ENCODE peak calls at places on chromosomes 6 and 20, in ten cellular contexts. Q is mucosa of descending colon, N is mammary epithelial cell, Z is AG09319, T is GM13976, G is coronary artery, M is neural crest cell, D is endodermal cell, P is BJ, A is foreskin fibroblast. R is an unnamed sample.

GRCh38 chr20:44650777-44651493 is 564 bp downstream of the ADA start:
- DNase-seq in Q (peak), N (no peak), Z (no peak), T (no peak), G (no peak), M (no peak), D (no peak), P (no peak), A (no peak), R (no peak)

GRCh38 chr20:50594231-50594590 is 84.0 kb downstream of the PTPN1 start:
- DNase-seq in Q (no peak), N (no peak), Z (no peak), T (no peak), G (no peak), M (no peak), D (no peak), P (no peak), A (peak), R (peak)

GRCh38 chr6:67493682-67494081 is 1141.4 kb upstream of the ADGRB3 start:
- DNase-seq in Q (no peak), N (no peak), Z (no peak), T (no peak), G (no peak), M (no peak), D (no peak), P (no peak), A (no peak), R (no peak)

GRCh38 chr6:117399924-117400323 is 25.8 kb downstream of the ROS1 start:
- DNase-seq in Q (no peak), N (peak), Z (no peak), T (no peak), G (no peak), M (no peak), D (no peak), P (no peak), A (peak), R (peak)

GRCh38 chr20:51042657-51043247 is 19.8 kb upstream of the KCNG1 start:
- DNase-seq in Q (no peak), N (no peak), Z (no peak), T (no peak), G (no peak), M (no peak), D (peak), P (no peak), A (no peak), R (no peak)

GRCh38 chr6:84361372-84362179 is 134.1 kb upstream of the CEP162 start:
- DNase-seq in Q (no peak), N (no peak), Z (no peak), T (no peak), G (no peak), M (no peak), D (no peak), P (no peak), A (peak), R (no peak)

GRCh38 chr6:41344865-41345264 is 9.5 kb downstream of the NCR2 start:
- DNase-seq in Q (no peak), N (no peak), Z (no peak), T (peak), G (no peak), M (no peak), D (no peak), P (no peak), A (no peak), R (no peak)

GRCh38 chr20:41023549-41023948 is 5.1 kb upstream of the TOP1 start:
- DNase-seq in Q (no peak), N (no peak), Z (no peak), T (no peak), G (no peak), M (no peak), D (no peak), P (no peak), A (no peak), R (no peak)

GRCh38 chr6:162942860-162943259 is 215.1 kb downstream of the PACRG start:
- DNase-seq in Q (no peak), N (no peak), Z (no peak), T (no peak), G (no peak), M (no peak), D (no peak), P (peak), A (peak), R (peak)

GRCh38 chr6:113190170-113190569 is 667.0 kb upstream of the MARCKS start:
- DNase-seq in Q (peak), N (no peak), Z (no peak), T (no peak), G (no peak), M (no peak), D (peak), P (no peak), A (no peak), R (peak)

GRCh38 chr6:27161946-27162603 is 85.4 kb upstream of the PRSS16 start:
- DNase-seq in Q (peak), N (peak), Z (no peak), T (peak), G (no peak), M (no peak), D (peak), P (no peak), A (peak), R (peak)

GRCh38 chr6:43436577-43437282 is 9.4 kb downstream of the ABCC10 start:
- DNase-seq in Q (peak), N (peak), Z (peak), T (no peak), G (no peak), M (no peak), D (no peak), P (peak), A (peak), R (peak)

GRCh38 chr6:83008631-83009030 is 57.0 kb downstream of the UBE3D start:
- DNase-seq in Q (no peak), N (no peak), Z (no peak), T (no peak), G (no peak), M (no peak), D (no peak), P (no peak), A (no peak), R (no peak)

GRCh38 chr6:23106951-23107350 is 537.6 kb downstream of the HDGFL1 start:
- DNase-seq in Q (no peak), N (peak), Z (peak), T (no peak), G (no peak), M (no peak), D (no peak), P (peak), A (peak), R (peak)

GRCh38 chr6:3382399-3383279 is 74.2 kb downstream of the SLC22A23 start:
- DNase-seq in Q (no peak), N (peak), Z (no peak), T (no peak), G (no peak), M (no peak), D (no peak), P (no peak), A (peak), R (no peak)

GRCh38 chr6:109172096-109172495 is 76.8 kb downstream of the CEP57L1 start:
- DNase-seq in Q (no peak), N (no peak), Z (no peak), T (no peak), G (no peak), M (no peak), D (no peak), P (no peak), A (peak), R (no peak)

GRCh38 chr6:72363844-72364740 is 257.8 kb upstream of the KCNQ5 start:
- DNase-seq in Q (no peak), N (peak), Z (peak), T (no peak), G (no peak), M (no peak), D (no peak), P (peak), A (peak), R (peak)

GRCh38 chr20:23673209-23673608 is 15.6 kb downstream of the CST4 start:
- DNase-seq in Q (no peak), N (no peak), Z (no peak), T (no peak), G (no peak), M (no peak), D (no peak), P (no peak), A (no peak), R (no peak)

GRCh38 chr20:17610566-17611289 is 40.9 kb downstream of the DSTN start:
- DNase-seq in Q (peak), N (peak), Z (no peak), T (peak), G (peak), M (no peak), D (peak), P (no peak), A (peak), R (peak)

GRCh38 chr6:148846778-148847761 is 100.2 kb downstream of the UST start:
- DNase-seq in Q (no peak), N (no peak), Z (no peak), T (no peak), G (no peak), M (no peak), D (no peak), P (no peak), A (peak), R (peak)

GRCh38 chr20:22371843-22372242 is 212.5 kb downstream of the FOXA2 start:
- DNase-seq in Q (no peak), N (no peak), Z (no peak), T (peak), G (no peak), M (no peak), D (no peak), P (no peak), A (no peak), R (peak)

GRCh38 chr6:5501837-5502236 is 240.5 kb downstream of the FARS2 start:
- DNase-seq in Q (no peak), N (no peak), Z (no peak), T (no peak), G (no peak), M (no peak), D (no peak), P (no peak), A (no peak), R (no peak)

GRCh38 chr6:7805088-7805756 is 79.3 kb downstream of the BMP6 start:
- DNase-seq in Q (no peak), N (no peak), Z (no peak), T (no peak), G (no peak), M (no peak), D (no peak), P (no peak), A (no peak), R (no peak)

GRCh38 chr20:37755665-37756064 is 61.8 kb downstream of the CTNNBL1 start:
- DNase-seq in Q (no peak), N (no peak), Z (no peak), T (no peak), G (no peak), M (no peak), D (no peak), P (no peak), A (peak), R (peak)

GRCh38 chr20:17568972-17569471 is 853 bp upstream of the DSTN start:
- DNase-seq in Q (peak), N (peak), Z (peak), T (peak), G (peak), M (peak), D (peak), P (peak), A (peak), R (peak)

GRCh38 chr6:44201638-44202303 is 15.0 kb upstream of the MYMX start:
- DNase-seq in Q (no peak), N (peak), Z (no peak), T (no peak), G (no peak), M (no peak), D (no peak), P (no peak), A (no peak), R (no peak)

GRCh38 chr6:121615493-121615892 is 180.0 kb downstream of the GJA1 start:
- DNase-seq in Q (no peak), N (no peak), Z (no peak), T (no peak), G (no peak), M (no peak), D (peak), P (no peak), A (no peak), R (peak)
- TF ChIP-seq CTCF in Q (no peak), N (peak), Z (no peak), T (no peak), G (no peak), M (peak), D (peak), P (peak), A (peak), R (peak)

DNA sequence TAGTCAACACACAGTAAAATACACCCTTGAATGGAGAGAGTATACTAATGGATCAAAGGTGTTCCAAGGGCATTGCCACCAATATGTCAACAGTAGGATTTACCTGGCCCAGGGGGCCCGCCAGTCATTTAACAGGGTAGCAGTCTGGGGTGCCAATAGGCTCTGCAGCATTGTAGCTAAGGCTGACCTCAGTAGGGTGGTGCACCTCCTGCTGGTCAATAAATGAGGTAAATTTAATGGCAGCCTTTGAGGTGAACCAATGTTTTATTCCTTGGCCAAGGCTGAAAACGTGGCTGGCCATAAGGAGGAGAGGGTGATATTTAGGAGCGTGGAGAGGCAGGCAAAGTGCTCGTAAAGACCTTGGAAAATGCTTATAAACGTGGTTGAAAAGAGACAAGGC is 147.2 kb downstream of the RPS12 start:
- DNase-seq in Q (no peak), N (no peak), Z (no peak), T (no peak), G (no peak), M (no peak), D (peak), P (no peak), A (no peak), R (no peak)
- TF ChIP-seq CTCF in Q (no peak), N (peak), Z (no peak), T (peak), G (no peak), M (peak), D (peak), P (no peak), A (no peak), R (peak)

DNA sequence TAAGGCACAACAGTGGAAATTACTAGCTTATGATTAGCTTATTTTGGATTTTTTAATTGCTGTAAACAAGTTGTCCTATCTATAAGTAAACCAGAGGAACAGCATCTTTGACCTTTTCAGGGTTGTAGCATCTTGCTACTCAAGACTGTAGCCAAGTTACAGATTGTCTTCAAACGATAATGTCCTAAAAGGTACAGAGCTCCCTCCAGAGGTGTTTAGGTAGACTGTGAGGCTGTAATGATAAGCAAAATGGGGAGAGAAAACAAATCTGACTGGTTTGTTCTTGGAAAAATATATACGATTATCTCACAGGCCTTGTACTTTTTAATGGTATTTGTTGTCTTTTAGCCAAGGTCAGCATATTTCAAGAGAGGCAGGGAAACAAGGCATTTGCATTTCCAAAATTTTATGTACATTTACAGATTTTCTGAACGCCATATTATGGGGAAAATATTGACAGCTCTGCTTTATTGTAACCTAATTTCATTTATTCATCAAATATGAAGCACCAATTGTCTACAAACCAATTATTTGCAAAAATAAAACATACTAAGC is 273.4 kb downstream of the MEI4 start:
- DNase-seq in Q (no peak), N (peak), Z (no peak), T (no peak), G (no peak), M (no peak), D (no peak), P (no peak), A (no peak), R (peak)
- TF ChIP-seq CTCF in Q (no peak), N (peak), Z (no peak), T (no peak), G (no peak), M (peak), D (peak), P (no peak), A (no peak), R (peak)

GRCh38 chr20:38997622-38998021 is 35.5 kb downstream of the DHX35 start:
- DNase-seq in Q (no peak), N (no peak), Z (no peak), T (peak), G (no peak), M (no peak), D (no peak), P (no peak), A (no peak), R (no peak)
- TF ChIP-seq CTCF in Q (no peak), N (no peak), Z (no peak), T (peak), G (no peak), M (no peak), D (no peak), P (no peak), A (no peak), R (no peak)

DNA sequence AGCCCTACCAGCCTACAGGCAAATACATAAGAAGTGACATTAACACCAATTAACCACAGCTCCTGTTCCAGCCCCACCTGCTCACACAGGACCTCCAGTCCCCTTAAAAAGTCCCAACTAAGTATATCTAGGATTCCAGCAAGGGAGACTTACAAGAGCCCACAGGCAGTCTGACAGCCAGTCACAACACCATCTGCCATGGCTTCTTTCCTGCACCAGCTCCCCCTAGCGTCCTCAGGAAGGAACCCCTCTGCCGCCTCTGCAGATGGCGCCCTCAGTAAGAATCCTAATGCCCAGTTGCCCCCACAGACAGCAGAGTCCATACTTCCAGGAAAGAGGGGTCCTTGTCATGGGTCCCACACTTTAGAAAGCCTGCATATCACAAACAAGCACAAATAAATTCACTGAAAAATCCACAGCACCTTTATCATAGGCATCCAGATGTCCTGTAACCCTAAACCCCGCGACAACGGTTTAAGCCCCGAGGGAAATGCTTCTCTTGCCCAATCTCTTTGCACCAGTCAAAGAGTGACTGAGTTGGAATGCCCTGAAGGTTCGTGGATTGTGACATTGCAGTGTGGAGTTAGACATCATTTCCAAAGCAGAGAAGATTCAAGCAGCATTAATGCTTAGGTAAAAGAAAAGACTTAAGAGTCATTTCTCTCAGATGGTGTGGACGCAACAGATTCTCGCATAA is 121.9 kb downstream of the HIVEP2 start:
- DNase-seq in Q (no peak), N (peak), Z (no peak), T (no peak), G (no peak), M (no peak), D (peak), P (no peak), A (no peak), R (no peak)
- TF ChIP-seq CTCF in Q (no peak), N (peak), Z (peak), T (peak), G (no peak), M (peak), D (peak), P (no peak), A (no peak), R (peak)

DNA sequence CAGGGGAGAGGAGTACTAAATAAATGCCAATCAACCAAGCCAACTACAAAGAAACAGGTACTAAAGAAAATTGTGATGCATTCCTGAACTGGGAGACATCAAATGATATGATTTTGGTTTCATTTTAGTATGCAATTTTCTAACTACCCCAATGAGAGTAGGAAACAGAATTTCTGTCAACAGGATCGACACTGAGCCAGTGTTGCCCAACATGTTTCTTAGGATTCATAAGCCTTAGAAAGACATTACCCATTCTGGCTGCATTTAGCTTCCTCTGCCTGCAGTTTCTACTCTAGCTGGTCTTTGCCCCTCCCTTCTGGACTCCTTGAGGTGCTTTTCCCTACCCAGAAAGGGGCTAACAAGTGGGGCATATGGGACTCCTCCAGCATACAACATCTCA is 49.8 kb downstream of the KCTD20 start:
- DNase-seq in Q (no peak), N (no peak), Z (no peak), T (no peak), G (no peak), M (no peak), D (no peak), P (no peak), A (peak), R (no peak)
- TF ChIP-seq CTCF in Q (no peak), N (no peak), Z (no peak), T (no peak), G (no peak), M (no peak), D (no peak), P (no peak), A (no peak), R (no peak)

GRCh38 chr6:17987576-17988421 is at the start of gene KIF13A:
- DNase-seq in Q (peak), N (peak), Z (no peak), T (peak), G (peak), M (peak), D (peak), P (no peak), A (peak), R (peak)
- TF ChIP-seq CTCF in Q (no peak), N (peak), Z (peak), T (peak), G (no peak), M (peak), D (peak), P (no peak), A (no peak), R (peak)